ENCODE peak calls at places on chromosome 7, in five cellular contexts. Z is astrocyte of the cerebellum, G is Peyer's patch, D is adrenal gland, T is A549. X is an unnamed sample.

GRCh38 chr7:34236839-34237492 is 331.6 kb downstream of the BMPER start:
- DNase-seq in Z (no peak), G (no peak), D (no peak), T (no peak), X (no peak)

GRCh38 chr7:24836084-24836483 is 78.8 kb upstream of the GSDME start:
- DNase-seq in Z (no peak), G (no peak), D (no peak), T (no peak), X (no peak)

GRCh38 chr7:102223175-102223574 is 63.5 kb upstream of the SH2B2 start:
- DNase-seq in Z (no peak), G (no peak), D (no peak), T (no peak), X (no peak)

GRCh38 chr7:139734395-139734794 is 43.4 kb downstream of the HIPK2 start:
- DNase-seq in Z (peak; percentile 90), G (no peak), D (no peak), T (no peak), X (peak; percentile 96)

GRCh38 chr7:73560035-73560835 is 2.7 kb upstream of the BCL7B start:
- DNase-seq in Z (peak; percentile 46), G (no peak), D (peak; percentile 51), T (peak; percentile 62), X (peak; percentile 78)

GRCh38 chr7:20466425-20467125 is 135.9 kb downstream of the ITGB8 start:
- DNase-seq in Z (no peak), G (no peak), D (no peak), T (no peak), X (no peak)

GRCh38 chr7:138849701-138850100 is 51.7 kb upstream of the ATP6V0A4 start:
- DNase-seq in Z (no peak), G (no peak), D (no peak), T (no peak), X (no peak)

GRCh38 chr7:25842201-25842726 is 309.7 kb upstream of the NFE2L3 start:
- DNase-seq in Z (no peak), G (no peak), D (no peak), T (no peak), X (no peak)

GRCh38 chr7:148622887-148623585 is 32.5 kb downstream of the C7orf33 start:
- DNase-seq in Z (no peak), G (no peak), D (no peak), T (no peak), X (no peak)

GRCh38 chr7:51263631-51264484 is 52.8 kb downstream of the COBL start:
- DNase-seq in Z (no peak), G (peak; percentile 59), D (no peak), T (no peak), X (no peak)

GRCh38 chr7:142889825-142890224 is 4.3 kb upstream of the TRPV6 start:
- DNase-seq in Z (no peak), G (no peak), D (no peak), T (no peak), X (no peak)

GRCh38 chr7:140159487-140159886 is 17.3 kb downstream of the KDM7A start:
- DNase-seq in Z (no peak), G (no peak), D (no peak), T (no peak), X (peak; percentile 18)

GRCh38 chr7:16345979-16346958 is 75.1 kb downstream of the CRPPA start:
- DNase-seq in Z (peak; percentile 90), G (no peak), D (no peak), T (no peak), X (peak; percentile 82)

GRCh38 chr7:30206466-30206865 is 71.7 kb downstream of the MTURN start:
- DNase-seq in Z (peak; percentile 18), G (no peak), D (no peak), T (peak; percentile 8), X (peak; percentile 31)

GRCh38 chr7:16688249-16688648 is 42.3 kb downstream of the BZW2 start:
- DNase-seq in Z (no peak), G (no peak), D (no peak), T (no peak), X (no peak)

GRCh38 chr7:70679666-70680065 is 452.3 kb upstream of the GALNT17 start:
- DNase-seq in Z (no peak), G (no peak), D (no peak), T (no peak), X (no peak)

GRCh38 chr7:157088136-157088535 is 50.6 kb upstream of the UBE3C start:
- DNase-seq in Z (no peak), G (no peak), D (no peak), T (no peak), X (no peak)

GRCh38 chr7:86904949-86905834 is 154.3 kb downstream of the ELAPOR2 start:
- DNase-seq in Z (no peak), G (no peak), D (peak; percentile 31), T (peak; percentile 1), X (peak; percentile 43)

GRCh38 chr7:157684596-157685429 is 348.0 kb downstream of the DNAJB6 start:
- DNase-seq in Z (no peak), G (peak; percentile 37), D (no peak), T (no peak), X (no peak)

GRCh38 chr7:157016024-157016351 is 5.5 kb upstream of the MNX1 start:
- DNase-seq in Z (no peak), G (no peak), D (no peak), T (no peak), X (no peak)

GRCh38 chr7:16801111-16801542 is 3.7 kb downstream of the AGR2 start:
- DNase-seq in Z (peak; percentile 53), G (no peak), D (peak; percentile 24), T (peak; percentile 84), X (peak; percentile 69)

GRCh38 chr7:32290015-32290414 is 200.2 kb downstream of the LSM5 start:
- DNase-seq in Z (no peak), G (no peak), D (no peak), T (no peak), X (no peak)

GRCh38 chr7:103499976-103500375 is 54.0 kb upstream of the SLC26A5 start:
- DNase-seq in Z (no peak), G (no peak), D (no peak), T (no peak), X (peak; percentile 3)

GRCh38 chr7:92785923-92786322 is 50.5 kb downstream of the CDK6 start:
- DNase-seq in Z (peak; percentile 48), G (no peak), D (no peak), T (no peak), X (peak; percentile 85)

GRCh38 chr7:35548291-35548690 is 146.6 kb downstream of the HERPUD2 start:
- DNase-seq in Z (no peak), G (no peak), D (no peak), T (no peak), X (no peak)

DNA sequence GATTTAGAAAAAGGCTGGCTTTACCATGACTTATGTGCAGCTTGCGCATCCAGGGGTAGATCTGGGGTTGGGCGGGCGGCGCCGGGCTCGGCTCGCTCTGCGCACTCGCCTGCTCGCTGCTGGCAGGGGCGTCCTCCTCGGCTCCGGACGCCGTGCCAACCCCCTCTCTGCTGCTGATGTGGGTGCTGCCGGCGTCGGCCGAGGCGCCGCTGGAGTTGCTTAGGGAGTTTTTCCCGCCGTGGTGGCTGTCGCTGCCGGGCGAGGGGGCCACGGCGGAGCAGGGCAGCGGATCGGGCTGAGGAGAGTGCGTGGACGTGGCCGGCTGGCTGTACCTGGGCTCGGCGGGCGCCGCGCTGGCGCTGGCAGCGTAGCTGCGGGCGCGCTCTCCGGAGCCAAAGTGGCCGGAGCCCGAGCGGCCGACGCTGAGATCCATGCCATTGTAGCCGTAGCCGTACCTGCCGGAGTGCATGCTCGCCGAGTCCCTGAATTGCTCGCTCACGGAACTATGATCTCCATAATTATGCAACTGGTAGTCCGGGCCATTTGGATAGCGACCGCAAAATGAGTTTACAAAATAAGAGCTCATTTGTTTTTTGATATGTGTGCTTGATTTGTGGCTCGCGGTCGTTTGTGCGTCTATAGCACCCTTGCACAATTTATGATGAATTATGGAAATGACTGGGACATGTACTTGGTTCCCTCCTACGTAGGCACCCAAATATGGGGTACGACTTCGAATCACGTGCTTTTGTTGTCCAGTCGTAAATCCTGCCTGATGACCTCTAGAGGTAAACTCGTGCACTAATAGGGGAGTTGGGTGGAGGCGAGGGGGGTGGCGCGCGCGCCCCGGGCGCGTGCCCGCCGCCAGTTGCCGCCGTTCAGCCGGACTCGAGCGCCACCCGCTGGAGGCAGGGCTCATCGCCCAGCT is at the start of gene HOXA5:
- DNase-seq in Z (no peak), G (peak; percentile 88), D (peak; percentile 90), T (peak; percentile 95), X (peak; percentile 84)
- H3K4me3 ChIP-seq in Z (peak within 1 kb of the TSS; percentile 31), G (peak within 1 kb of the TSS; percentile 40), D (peak within 1 kb of the TSS; percentile 79), T (peak within 1 kb of the TSS; percentile 72), X (peak within 1 kb of the TSS; percentile 62)

DNA sequence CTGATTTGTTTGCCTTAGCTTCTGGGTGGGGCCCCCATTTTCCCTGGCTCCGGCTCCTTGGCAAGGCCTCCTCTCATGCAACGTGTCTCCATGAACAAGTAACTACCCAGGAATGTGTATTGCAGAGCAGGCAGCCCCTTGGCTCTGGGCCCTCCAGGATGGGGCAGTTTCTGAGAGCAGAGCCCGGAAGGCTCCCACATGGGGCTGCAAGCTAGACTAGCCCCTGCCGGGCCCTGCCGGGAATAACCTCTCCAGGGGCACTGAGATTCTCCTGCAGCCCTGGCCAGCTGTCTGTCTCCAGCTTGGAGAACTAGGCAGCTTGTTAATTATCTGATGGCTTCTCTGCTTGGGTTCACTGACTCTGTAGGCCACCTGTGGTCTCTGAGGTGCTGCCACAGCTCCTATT is 184.0 kb upstream of the INHBA start:
- DNase-seq in Z (peak; percentile 69), G (no peak), D (no peak), T (no peak), X (peak; percentile 98)
- TF ChIP-seq CTCF in Z (peak; percentile 55), G (no peak), D (no peak), T (no peak), X (peak; percentile 69)

GRCh38 chr7:90760892-90761291 is 164.8 kb downstream of the CDK14 start:
- DNase-seq in Z (no peak), G (no peak), D (no peak), T (no peak), X (no peak)

GRCh38 chr7:90764848-90765570 is 168.9 kb downstream of the CDK14 start:
- DNase-seq in Z (no peak), G (no peak), D (no peak), T (no peak), X (no peak)

GRCh38 chr7:90761584-90761983 is 165.5 kb downstream of the CDK14 start:
- DNase-seq in Z (no peak), G (no peak), D (no peak), T (no peak), X (no peak)

GRCh38 chr7:90759752-90760151 is 163.6 kb downstream of the CDK14 start:
- DNase-seq in Z (no peak), G (no peak), D (no peak), T (no peak), X (no peak)

DNA sequence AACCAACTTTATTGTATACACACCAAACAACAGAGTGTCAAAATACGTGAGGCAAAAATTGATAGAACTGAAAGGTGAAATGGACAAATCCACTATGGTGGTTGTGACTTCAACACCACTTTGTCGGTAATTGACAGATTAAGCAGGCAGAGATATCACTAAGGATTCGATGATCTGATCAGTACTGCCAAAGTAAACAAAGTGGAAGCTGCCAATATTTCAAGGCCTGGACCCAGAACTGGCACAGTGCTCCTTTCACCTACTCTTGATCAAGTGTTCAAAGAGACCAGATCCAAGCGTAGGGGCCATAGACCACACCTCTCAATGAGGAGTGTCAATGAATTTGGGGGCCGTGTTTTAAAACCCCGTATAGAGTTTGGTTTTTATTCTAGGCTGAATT is 167.0 kb downstream of the CDK14 start:
- DNase-seq in Z (no peak), G (no peak), D (no peak), T (no peak), X (no peak)
- H3K4me3 ChIP-seq in Z (no peak overlapping the region), G (no peak overlapping the region), D (no peak overlapping the region), T (no peak overlapping the region), X (no peak overlapping the region)

GRCh38 chr7:105880571-105881330 is 4.4 kb upstream of the ATXN7L1 start:
- DNase-seq in Z (no peak), G (no peak), D (no peak), T (no peak), X (no peak)
- TF ChIP-seq CTCF in Z (no peak), G (no peak), D (no peak), T (no peak), X (no peak)

GRCh38 chr7:516606-517456 is 2.8 kb downstream of the PDGFA start:
- DNase-seq in Z (peak; percentile 32), G (peak; percentile 91), D (peak; percentile 68), T (peak; percentile 62), X (peak; percentile 74)
- H3K4me3 ChIP-seq in Z (peak overlapping the region; percentile 52), G (peak overlapping the region; percentile 59), D (no peak overlapping the region), T (peak overlapping the region; percentile 74), X (peak overlapping the region; percentile 71)